ENCODE peak calls at places on chromosomes 13 and 19, in eight cellular contexts. S is gastrocnemius medialis; R is esophagus muscularis mucosa; Q is heart left ventricle; H is GM23338; F is fibroblast of lung; U is AG04450; O is CD4-positive, alpha-beta T cell. X is an unnamed sample.

GRCh38 chr13:106796280-106797047 is 228.5 kb upstream of the ARGLU1 start:
- DNase-seq in H (peak; percentile 96), U (no peak), Q (no peak), R (no peak), S (no peak), O (no peak), F (no peak), X (no peak)

GRCh38 chr13:27375686-27376326 is 48.6 kb upstream of the GTF3A start:
- DNase-seq in Q (peak; percentile 38), F (peak; percentile 52), U (peak; percentile 26), S (peak; percentile 29), R (no peak), O (peak; percentile 28), H (peak; percentile 93), X (no peak)

GRCh38 chr13:113034451-113035208 is 65.6 kb downstream of the MCF2L start:
- DNase-seq in S (peak; percentile 37), R (no peak), O (no peak), H (peak; percentile 81), U (peak; percentile 15), Q (peak; percentile 40), F (peak; percentile 36), X (no peak)

GRCh38 chr19:35167251-35168119 is 12.9 kb downstream of the FXYD5 start:
- DNase-seq in U (no peak), Q (no peak), H (no peak), R (no peak), F (no peak), O (no peak), S (no peak), X (no peak)

GRCh38 chr13:108227651-108228272 is 9.6 kb downstream of the ABHD13 start:
- DNase-seq in F (peak; percentile 18), H (peak; percentile 43), O (peak; percentile 27), S (no peak), Q (no peak), U (no peak), R (no peak), X (no peak)

GRCh38 chr13:42153371-42153770 is 104.9 kb downstream of the DGKH start:
- DNase-seq in Q (no peak), O (no peak), S (no peak), H (no peak), F (no peak), U (no peak), R (no peak), X (no peak)

GRCh38 chr19:55265173-55265572 is 6.4 kb upstream of the PPP6R1 start:
- DNase-seq in U (no peak), S (no peak), R (no peak), H (no peak), O (no peak), Q (no peak), F (no peak), X (no peak)

GRCh38 chr13:35771898-35772297 is 295.4 kb upstream of the MAB21L1 start:
- DNase-seq in H (peak; percentile 67), U (peak; percentile 79), Q (no peak), F (peak; percentile 96), R (no peak), O (no peak), S (no peak), X (no peak)

GRCh38 chr19:55082023-55082851 is 6.6 kb downstream of the EPS8L1 start:
- DNase-seq in Q (no peak), U (no peak), F (peak; percentile 34), H (peak; percentile 97), S (no peak), O (no peak), R (no peak), X (no peak)

GRCh38 chr13:105914637-105915036 is 620.8 kb downstream of the EFNB2 start:
- DNase-seq in Q (no peak), U (peak; percentile 84), O (no peak), R (peak; percentile 37), F (peak; percentile 84), S (no peak), H (no peak), X (no peak)

GRCh38 chr13:66995366-66995663 is 234.8 kb downstream of the PCDH9 start:
- DNase-seq in Q (no peak), S (no peak), R (no peak), U (no peak), H (no peak), F (no peak), O (no peak), X (no peak)

GRCh38 chr19:13026478-13026999 is 31.3 kb downstream of the NFIX start:
- DNase-seq in R (no peak), F (peak; percentile 74), U (no peak), Q (no peak), H (no peak), S (peak; percentile 43), O (no peak), X (no peak)

GRCh38 chr19:53102701-53103140 is 501 bp downstream of the ZNF160 start:
- DNase-seq in U (no peak), Q (peak; percentile 48), R (no peak), H (peak; percentile 55), F (peak; percentile 32), S (peak; percentile 20), O (peak; percentile 3), X (no peak)

GRCh38 chr19:54287456-54287855 is 6.5 kb upstream of the LILRB2 start:
- DNase-seq in O (no peak), S (no peak), F (peak; percentile 6), U (no peak), R (no peak), Q (no peak), H (no peak), X (no peak)

GRCh38 chr19:50478901-50479715 is 2.5 kb upstream of the GARIN5A start:
- DNase-seq in Q (no peak), R (no peak), F (peak; percentile 25), H (peak; percentile 89), U (no peak), S (peak; percentile 46), O (no peak), X (no peak)

GRCh38 chr19:39499082-39499642 is 415 bp downstream of the DLL3 start:
- DNase-seq in S (no peak), R (no peak), U (no peak), Q (no peak), H (peak; percentile 65), O (no peak), F (peak; percentile 16), X (no peak)

GRCh38 chr19:47255947-47256687 is at the start of gene CCDC9:
- DNase-seq in F (peak; percentile 94), Q (peak; percentile 96), U (peak; percentile 89), H (peak; percentile 98), O (peak; percentile 84), R (peak; percentile 99), S (peak; percentile 97), X (peak; percentile 97)

GRCh38 chr19:11332822-11333221 is 6.6 kb downstream of the RAB3D start:
- DNase-seq in H (no peak), R (no peak), F (no peak), O (no peak), S (no peak), Q (no peak), U (no peak), X (no peak)

GRCh38 chr13:31427151-31427867 is 227.5 kb downstream of the B3GLCT start:
- DNase-seq in F (no peak), O (no peak), R (peak; percentile 75), U (no peak), H (no peak), Q (no peak), S (no peak), X (no peak)

GRCh38 chr19:47049307-47049700 is 880 bp upstream of the TMEM160 start:
- DNase-seq in S (no peak), U (no peak), F (peak; percentile 74), R (no peak), O (no peak), Q (no peak), H (peak; percentile 87), X (no peak)

GRCh38 chr19:10624585-10624984 is 768 bp upstream of the SLC44A2 start:
- DNase-seq in R (no peak), F (no peak), H (no peak), U (no peak), S (no peak), Q (no peak), O (no peak), X (no peak)

GRCh38 chr19:15252398-15253018 is 20.3 kb upstream of the EPHX3 start:
- DNase-seq in O (no peak), F (peak; percentile 36), S (peak; percentile 59), R (no peak), U (no peak), H (peak; percentile 46), Q (no peak), X (no peak)
- TF ChIP-seq CTCF in O (no peak), F (peak; percentile 49), S (peak; percentile 35), R (peak; percentile 24), U (peak; percentile 56), H (peak; percentile 60), Q (no peak), X (peak; percentile 25)

DNA sequence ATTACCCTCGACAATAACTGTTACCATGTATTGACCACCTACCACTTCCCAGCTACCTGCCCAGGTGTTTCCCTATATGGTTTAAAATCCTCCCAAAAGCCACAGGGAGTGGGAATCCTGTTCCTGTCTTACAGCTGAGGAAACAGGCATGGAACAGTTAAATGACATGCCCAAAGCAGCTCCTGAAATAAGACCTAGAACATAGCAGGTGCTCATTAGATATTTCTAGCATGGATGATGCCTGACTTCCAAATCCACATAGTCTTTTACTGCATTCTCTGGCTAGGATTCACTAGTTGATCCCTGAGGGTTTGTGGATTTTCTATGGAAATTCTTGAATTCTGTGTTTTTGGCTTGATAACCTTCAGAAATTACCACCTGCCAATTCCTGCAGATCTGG is 13.0 kb downstream of the KCNN4 start:
- DNase-seq in U (no peak), H (no peak), R (no peak), O (no peak), F (no peak), Q (no peak), S (no peak), X (no peak)
- H3K27ac ChIP-seq in U (no peak overlapping the region), H (no peak overlapping the region), R (no peak overlapping the region), O (no peak overlapping the region), F (no peak overlapping the region), Q (no peak overlapping the region), S (no peak overlapping the region), X (peak overlapping the region; percentile 89)

GRCh38 chr19:8017808-8018207 is 12.4 kb upstream of the ELAVL1 start:
- DNase-seq in H (peak; percentile 47), Q (no peak), O (no peak), U (no peak), S (no peak), R (no peak), F (no peak), X (no peak)
- TF ChIP-seq CTCF in H (peak; percentile 49), Q (no peak), O (no peak), U (no peak), S (no peak), R (no peak), F (no peak), X (no peak)

GRCh38 chr19:16609511-16609910 is 18.5 kb downstream of the MED26 start:
- DNase-seq in U (no peak), S (no peak), O (no peak), Q (no peak), R (no peak), H (no peak), F (no peak), X (no peak)

GRCh38 chr19:16605552-16605951 is 22.5 kb downstream of the MED26 start:
- DNase-seq in H (no peak), U (no peak), S (peak; percentile 78), Q (no peak), F (no peak), R (no peak), O (no peak), X (no peak)

GRCh38 chr19:16605115-16605514 is 22.9 kb downstream of the MED26 start:
- DNase-seq in H (no peak), Q (no peak), R (no peak), O (no peak), S (no peak), F (no peak), U (no peak), X (no peak)

GRCh38 chr19:16608290-16608704 is 19.7 kb downstream of the MED26 start:
- DNase-seq in S (peak; percentile 78), Q (no peak), U (peak; percentile 56), R (no peak), O (no peak), F (peak; percentile 78), H (no peak), X (no peak)

GRCh38 chr19:16607819-16608218 is 20.2 kb downstream of the MED26 start:
- DNase-seq in Q (no peak), U (no peak), R (no peak), F (no peak), S (peak; percentile 50), H (no peak), O (no peak), X (no peak)
- H3K27ac ChIP-seq in Q (no peak overlapping the region), U (peak overlapping the region; percentile 52), R (peak overlapping the region; percentile 77), F (no peak overlapping the region), S (peak overlapping the region; percentile 84), H (peak overlapping the region; percentile 39), O (no peak overlapping the region), X (peak overlapping the region; percentile 87)

X was measured in esophagus squamous epithelium.